ENCODE peak calls at places on chromosomes 7 and 10, in four cellular contexts. One of them, this sample, is unnamed.

GRCh38 chr10:47319798-47320197 is 2.5 kb upstream of the GDF2 start:
- DNase-seq in testis: no peak
- DNase-seq in CD4-positive, alpha-beta T cell: no peak
- DNase-seq in activated B cell treated with CpG ODN at 0.5 μM for 24 hours: no peak
- DNase-seq in this sample: no peak

GRCh38 chr7:49597805-49598204 is 175.6 kb upstream of the VWC2 start:
- DNase-seq in testis: no peak
- DNase-seq in CD4-positive, alpha-beta T cell: no peak
- DNase-seq in activated B cell treated with CpG ODN at 0.5 μM for 24 hours: no peak
- DNase-seq in this sample: no peak

GRCh38 chr10:119283387-119283786 is 76.0 kb downstream of the GRK5 start:
- DNase-seq in testis: no peak
- DNase-seq in CD4-positive, alpha-beta T cell: no peak
- DNase-seq in activated B cell treated with CpG ODN at 0.5 μM for 24 hours: no peak
- DNase-seq in this sample: no peak

GRCh38 chr10:21165489-21165888 is 268.4 kb upstream of the NEBL start:
- DNase-seq in testis: no peak
- DNase-seq in CD4-positive, alpha-beta T cell: no peak
- DNase-seq in activated B cell treated with CpG ODN at 0.5 μM for 24 hours: no peak
- DNase-seq in this sample: no peak

GRCh38 chr7:25314094-25314708 is 85.9 kb upstream of the NPVF start:
- DNase-seq in testis: no peak
- DNase-seq in CD4-positive, alpha-beta T cell: no peak
- DNase-seq in activated B cell treated with CpG ODN at 0.5 μM for 24 hours: no peak
- DNase-seq in this sample: no peak

GRCh38 chr10:113069595-113069994 is 119.5 kb downstream of the TCF7L2 start:
- DNase-seq in testis: no peak
- DNase-seq in CD4-positive, alpha-beta T cell: no peak
- DNase-seq in activated B cell treated with CpG ODN at 0.5 μM for 24 hours: no peak
- DNase-seq in this sample: no peak

GRCh38 chr10:103062854-103063642 is 130.0 kb downstream of the NT5C2 start:
- DNase-seq in testis: peak; percentile 54
- DNase-seq in CD4-positive, alpha-beta T cell: no peak
- DNase-seq in activated B cell treated with CpG ODN at 0.5 μM for 24 hours: no peak
- DNase-seq in this sample: no peak

GRCh38 chr7:39560398-39560797 is 5.8 kb upstream of the YAE1 start:
- DNase-seq in testis: no peak
- DNase-seq in CD4-positive, alpha-beta T cell: no peak
- DNase-seq in activated B cell treated with CpG ODN at 0.5 μM for 24 hours: no peak
- DNase-seq in this sample: no peak

GRCh38 chr10:79380125-79380917 is 33.1 kb downstream of the PPIF start:
- DNase-seq in testis: no peak
- DNase-seq in CD4-positive, alpha-beta T cell: no peak
- DNase-seq in activated B cell treated with CpG ODN at 0.5 μM for 24 hours: no peak
- DNase-seq in this sample: no peak

GRCh38 chr10:79084012-79084971 is 15.5 kb downstream of the ZMIZ1 start:
- DNase-seq in testis: peak; percentile 82
- DNase-seq in CD4-positive, alpha-beta T cell: no peak
- DNase-seq in activated B cell treated with CpG ODN at 0.5 μM for 24 hours: no peak
- DNase-seq in this sample: peak; percentile 97

GRCh38 chr7:102439963-102440795 is 6.8 kb downstream of the ORAI2 start:
- DNase-seq in testis: no peak
- DNase-seq in CD4-positive, alpha-beta T cell: no peak
- DNase-seq in activated B cell treated with CpG ODN at 0.5 μM for 24 hours: no peak
- DNase-seq in this sample: no peak

GRCh38 chr10:86254526-86255174 is 111.9 kb downstream of the GRID1 start:
- DNase-seq in testis: no peak
- DNase-seq in CD4-positive, alpha-beta T cell: no peak
- DNase-seq in activated B cell treated with CpG ODN at 0.5 μM for 24 hours: no peak
- DNase-seq in this sample: no peak

GRCh38 chr7:17130281-17131059 is 168.0 kb upstream of the AHR start:
- DNase-seq in testis: no peak
- DNase-seq in CD4-positive, alpha-beta T cell: no peak
- DNase-seq in activated B cell treated with CpG ODN at 0.5 μM for 24 hours: no peak
- DNase-seq in this sample: no peak

GRCh38 chr10:130409346-130409745 is 273.2 kb downstream of the GLRX3 start:
- DNase-seq in testis: no peak
- DNase-seq in CD4-positive, alpha-beta T cell: no peak
- DNase-seq in activated B cell treated with CpG ODN at 0.5 μM for 24 hours: no peak
- DNase-seq in this sample: no peak

GRCh38 chr7:149321978-149322541 is 60.1 kb downstream of the ZNF783 start:
- DNase-seq in testis: no peak
- DNase-seq in CD4-positive, alpha-beta T cell: no peak
- DNase-seq in activated B cell treated with CpG ODN at 0.5 μM for 24 hours: no peak
- DNase-seq in this sample: no peak

GRCh38 chr10:68598978-68599753 is 39.0 kb downstream of the TET1 start:
- DNase-seq in testis: peak; percentile 26
- DNase-seq in CD4-positive, alpha-beta T cell: no peak
- DNase-seq in activated B cell treated with CpG ODN at 0.5 μM for 24 hours: no peak
- DNase-seq in this sample: no peak

GRCh38 chr7:44224951-44225565 is 24.3 kb downstream of the YKT6 start:
- DNase-seq in testis: no peak
- DNase-seq in CD4-positive, alpha-beta T cell: no peak
- DNase-seq in activated B cell treated with CpG ODN at 0.5 μM for 24 hours: no peak
- DNase-seq in this sample: no peak

GRCh38 chr7:141079223-141079622 is 5.4 kb downstream of the TMEM178B start:
- DNase-seq in testis: no peak
- DNase-seq in CD4-positive, alpha-beta T cell: no peak
- DNase-seq in activated B cell treated with CpG ODN at 0.5 μM for 24 hours: no peak
- DNase-seq in this sample: no peak

GRCh38 chr7:42077276-42078135 is 159.5 kb downstream of the GLI3 start:
- DNase-seq in testis: no peak
- DNase-seq in CD4-positive, alpha-beta T cell: no peak
- DNase-seq in activated B cell treated with CpG ODN at 0.5 μM for 24 hours: no peak
- DNase-seq in this sample: no peak

GRCh38 chr10:46092523-46093195 is 46.6 kb upstream of the MSMB start:
- DNase-seq in testis: no peak
- DNase-seq in CD4-positive, alpha-beta T cell: no peak
- DNase-seq in activated B cell treated with CpG ODN at 0.5 μM for 24 hours: no peak
- DNase-seq in this sample: no peak

GRCh38 chr7:167087-167855 is 25.1 kb upstream of the FAM20C start:
- DNase-seq in testis: no peak
- DNase-seq in CD4-positive, alpha-beta T cell: no peak
- DNase-seq in activated B cell treated with CpG ODN at 0.5 μM for 24 hours: no peak
- DNase-seq in this sample: peak; percentile 74

GRCh38 chr7:51430480-51431086 is 114.0 kb upstream of the COBL start:
- DNase-seq in testis: peak; percentile 71
- DNase-seq in CD4-positive, alpha-beta T cell: no peak
- DNase-seq in activated B cell treated with CpG ODN at 0.5 μM for 24 hours: no peak
- DNase-seq in this sample: no peak

GRCh38 chr10:84352251-84352842 is 24.0 kb downstream of the CCSER2 start:
- DNase-seq in testis: peak; percentile 74
- DNase-seq in CD4-positive, alpha-beta T cell: peak; percentile 61
- DNase-seq in activated B cell treated with CpG ODN at 0.5 μM for 24 hours: no peak
- DNase-seq in this sample: peak; percentile 49

GRCh38 chr10:5534880-5535856 is 10.4 kb downstream of the CALML3 start:
- DNase-seq in testis: no peak
- DNase-seq in CD4-positive, alpha-beta T cell: no peak
- DNase-seq in activated B cell treated with CpG ODN at 0.5 μM for 24 hours: no peak
- DNase-seq in this sample: peak; percentile 10

GRCh38 chr7:39536926-39537325 is 29.3 kb upstream of the YAE1 start:
- DNase-seq in testis: no peak
- DNase-seq in CD4-positive, alpha-beta T cell: no peak
- DNase-seq in activated B cell treated with CpG ODN at 0.5 μM for 24 hours: no peak
- DNase-seq in this sample: no peak

GRCh38 chr7:157993406-157994105 is 594.1 kb downstream of the PTPRN2 start:
- DNase-seq in testis: no peak
- DNase-seq in CD4-positive, alpha-beta T cell: no peak
- DNase-seq in activated B cell treated with CpG ODN at 0.5 μM for 24 hours: no peak
- DNase-seq in this sample: peak; percentile 29

GRCh38 chr7:158821173-158822021 is 7.9 kb downstream of the ESYT2 start:
- DNase-seq in testis: no peak
- DNase-seq in CD4-positive, alpha-beta T cell: no peak
- DNase-seq in activated B cell treated with CpG ODN at 0.5 μM for 24 hours: no peak
- DNase-seq in this sample: no peak

GRCh38 chr10:88735661-88736060 is 24.2 kb upstream of the LIPN start:
- DNase-seq in testis: no peak
- DNase-seq in CD4-positive, alpha-beta T cell: no peak
- DNase-seq in activated B cell treated with CpG ODN at 0.5 μM for 24 hours: no peak
- DNase-seq in this sample: no peak

GRCh38 chr7:117124585-117125220 is 171.4 kb downstream of the ST7 start:
- DNase-seq in testis: peak; percentile 55
- DNase-seq in CD4-positive, alpha-beta T cell: peak; percentile 2
- DNase-seq in activated B cell treated with CpG ODN at 0.5 μM for 24 hours: no peak
- DNase-seq in this sample: peak; percentile 94

GRCh38 chr10:92696606-92697383 is 7.0 kb downstream of the HHEX start:
- DNase-seq in testis: no peak
- DNase-seq in CD4-positive, alpha-beta T cell: no peak
- DNase-seq in activated B cell treated with CpG ODN at 0.5 μM for 24 hours: no peak
- DNase-seq in this sample: no peak

DNA sequence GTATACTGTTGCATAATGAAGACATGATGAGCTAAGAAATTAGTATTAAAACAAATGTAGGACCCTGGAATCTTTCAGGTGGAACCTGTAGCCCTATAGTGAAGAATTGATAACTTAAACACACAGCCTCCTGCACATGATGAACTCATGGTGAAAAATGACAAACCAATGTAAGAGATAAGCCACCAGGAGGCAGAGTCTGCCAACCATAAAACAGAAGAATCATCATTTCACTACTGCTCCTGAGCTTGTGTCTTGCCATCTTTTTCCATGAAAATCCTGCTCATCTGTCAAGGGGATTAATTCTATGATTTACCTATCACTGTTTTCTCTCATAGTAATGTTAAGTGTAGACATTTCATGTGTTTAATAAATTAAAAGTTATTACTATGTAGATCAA is 363.9 kb downstream of the MALRD1 start:
- DNase-seq in testis: peak; percentile 62
- DNase-seq in CD4-positive, alpha-beta T cell: no peak
- DNase-seq in activated B cell treated with CpG ODN at 0.5 μM for 24 hours: no peak
- DNase-seq in this sample: no peak
- TF ChIP-seq CTCF in testis: peak; percentile 54
- TF ChIP-seq CTCF in CD4-positive, alpha-beta T cell: no peak
- TF ChIP-seq CTCF in activated B cell treated with CpG ODN at 0.5 μM for 24 hours: no peak
- TF ChIP-seq CTCF in this sample: peak; percentile 52

GRCh38 chr7:131338173-131338572 is 10.5 kb downstream of the MKLN1 start:
- DNase-seq in testis: no peak
- DNase-seq in CD4-positive, alpha-beta T cell: no peak
- DNase-seq in activated B cell treated with CpG ODN at 0.5 μM for 24 hours: no peak
- DNase-seq in this sample: no peak
- TF ChIP-seq CTCF in testis: no peak
- TF ChIP-seq CTCF in CD4-positive, alpha-beta T cell: no peak
- TF ChIP-seq CTCF in activated B cell treated with CpG ODN at 0.5 μM for 24 hours: no peak
- TF ChIP-seq CTCF in this sample: no peak

GRCh38 chr7:151352512-151352911 is 10.9 kb downstream of the NUB1 start:
- DNase-seq in testis: no peak
- DNase-seq in CD4-positive, alpha-beta T cell: no peak
- DNase-seq in activated B cell treated with CpG ODN at 0.5 μM for 24 hours: no peak
- DNase-seq in this sample: no peak

GRCh38 chr7:151349507-151349853 is 7.9 kb downstream of the NUB1 start:
- DNase-seq in testis: no peak
- DNase-seq in CD4-positive, alpha-beta T cell: no peak
- DNase-seq in activated B cell treated with CpG ODN at 0.5 μM for 24 hours: peak; percentile 57
- DNase-seq in this sample: no peak

GRCh38 chr7:151351967-151352366 is 10.4 kb downstream of the NUB1 start:
- DNase-seq in testis: no peak
- DNase-seq in CD4-positive, alpha-beta T cell: peak; percentile 25
- DNase-seq in activated B cell treated with CpG ODN at 0.5 μM for 24 hours: peak; percentile 25
- DNase-seq in this sample: no peak

GRCh38 chr7:151348970-151349369 is 7.4 kb downstream of the NUB1 start:
- DNase-seq in testis: no peak
- DNase-seq in CD4-positive, alpha-beta T cell: no peak
- DNase-seq in activated B cell treated with CpG ODN at 0.5 μM for 24 hours: no peak
- DNase-seq in this sample: no peak

DNA sequence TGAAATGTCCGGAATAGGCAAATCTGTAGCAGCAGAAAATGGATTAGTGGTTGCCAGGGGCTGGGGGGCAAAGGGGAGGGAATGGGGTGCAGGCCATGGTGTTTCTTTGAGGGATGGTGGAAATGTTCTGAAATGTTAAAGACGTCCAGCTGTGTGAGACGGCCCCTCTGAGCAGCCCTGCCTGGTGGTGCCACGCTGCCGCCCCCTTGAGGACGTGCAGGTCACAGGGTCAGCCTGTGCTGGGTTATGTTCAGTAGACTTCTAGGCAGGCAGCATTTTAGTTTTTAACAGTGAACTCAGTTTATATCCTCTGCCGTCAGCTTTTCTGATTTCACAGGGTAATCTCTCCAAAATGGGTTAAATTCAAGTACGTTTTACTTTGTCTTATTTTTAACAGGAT is 9.4 kb downstream of the NUB1 start:
- DNase-seq in testis: no peak
- DNase-seq in CD4-positive, alpha-beta T cell: no peak
- DNase-seq in activated B cell treated with CpG ODN at 0.5 μM for 24 hours: peak; percentile 35
- DNase-seq in this sample: no peak
- TF ChIP-seq CTCF in testis: no peak
- TF ChIP-seq CTCF in CD4-positive, alpha-beta T cell: no peak
- TF ChIP-seq CTCF in activated B cell treated with CpG ODN at 0.5 μM for 24 hours: no peak
- TF ChIP-seq CTCF in this sample: no peak

GRCh38 chr7:45980973-45981372 is 59.9 kb upstream of the IGFBP3 start:
- DNase-seq in testis: no peak
- DNase-seq in CD4-positive, alpha-beta T cell: no peak
- DNase-seq in activated B cell treated with CpG ODN at 0.5 μM for 24 hours: no peak
- DNase-seq in this sample: no peak

GRCh38 chr7:45979275-45980180 is 58.5 kb upstream of the IGFBP3 start:
- DNase-seq in testis: no peak
- DNase-seq in CD4-positive, alpha-beta T cell: no peak
- DNase-seq in activated B cell treated with CpG ODN at 0.5 μM for 24 hours: no peak
- DNase-seq in this sample: no peak

GRCh38 chr7:45978731-45979211 is 57.7 kb upstream of the IGFBP3 start:
- DNase-seq in testis: no peak
- DNase-seq in CD4-positive, alpha-beta T cell: no peak
- DNase-seq in activated B cell treated with CpG ODN at 0.5 μM for 24 hours: no peak
- DNase-seq in this sample: no peak

GRCh38 chr7:45982132-45982531 is 61.1 kb upstream of the IGFBP3 start:
- DNase-seq in testis: no peak
- DNase-seq in CD4-positive, alpha-beta T cell: no peak
- DNase-seq in activated B cell treated with CpG ODN at 0.5 μM for 24 hours: no peak
- DNase-seq in this sample: no peak

GRCh38 chr7:45980181-45980905 is 59.3 kb upstream of the IGFBP3 start:
- DNase-seq in testis: no peak
- DNase-seq in CD4-positive, alpha-beta T cell: no peak
- DNase-seq in activated B cell treated with CpG ODN at 0.5 μM for 24 hours: no peak
- DNase-seq in this sample: no peak
- TF ChIP-seq CTCF in testis: no peak
- TF ChIP-seq CTCF in CD4-positive, alpha-beta T cell: no peak
- TF ChIP-seq CTCF in activated B cell treated with CpG ODN at 0.5 μM for 24 hours: no peak
- TF ChIP-seq CTCF in this sample: no peak

GRCh38 chr10:132452216-132452650 is 55.2 kb downstream of the PWWP2B start:
- DNase-seq in testis: no peak
- DNase-seq in CD4-positive, alpha-beta T cell: no peak
- DNase-seq in activated B cell treated with CpG ODN at 0.5 μM for 24 hours: no peak
- DNase-seq in this sample: no peak
- TF ChIP-seq CTCF in testis: no peak
- TF ChIP-seq CTCF in CD4-positive, alpha-beta T cell: no peak
- TF ChIP-seq CTCF in activated B cell treated with CpG ODN at 0.5 μM for 24 hours: no peak
- TF ChIP-seq CTCF in this sample: no peak